ENCODE peak calls at places on chromosomes 4 and X, in five cellular contexts. One of them, this sample, is unnamed.

GRCh38 chrX:125202486-125203378 is 116.9 kb upstream of the TEX13C start:
- DNase-seq in H1: peak
- DNase-seq in GM12878: no peak
- DNase-seq in HCT116: no peak
- DNase-seq in SK-N-SH: peak
- DNase-seq in this sample: no peak

GRCh38 chrX:17359500-17359899 is 15.5 kb upstream of the NHS start:
- DNase-seq in GM12878: no peak
- DNase-seq in SK-N-SH: no peak
- DNase-seq in HCT116: no peak
- DNase-seq in H1: no peak
- DNase-seq in this sample: no peak

GRCh38 chr4:16853653-16854052 is 44.8 kb downstream of the LDB2 start:
- DNase-seq in HCT116: no peak
- DNase-seq in H1: no peak
- DNase-seq in GM12878: no peak
- DNase-seq in SK-N-SH: no peak
- DNase-seq in this sample: no peak

GRCh38 chrX:3320471-3321046 is 25.9 kb downstream of the MXRA5 start:
- DNase-seq in H1: no peak
- DNase-seq in GM12878: no peak
- DNase-seq in SK-N-SH: no peak
- DNase-seq in HCT116: no peak
- DNase-seq in this sample: no peak

GRCh38 chr4:38164346-38164745 is 204.1 kb downstream of the PTTG2 start:
- DNase-seq in GM12878: no peak
- DNase-seq in HCT116: no peak
- DNase-seq in SK-N-SH: no peak
- DNase-seq in H1: no peak
- DNase-seq in this sample: no peak

GRCh38 chrX:37905436-37906147 is 58.2 kb upstream of the DYNLT3 start:
- DNase-seq in H1: peak
- DNase-seq in SK-N-SH: peak
- DNase-seq in GM12878: no peak
- DNase-seq in HCT116: no peak
- DNase-seq in this sample: no peak

GRCh38 chrX:79369871-79370270 is 2.7 kb upstream of the ITM2A start:
- DNase-seq in HCT116: no peak
- DNase-seq in SK-N-SH: no peak
- DNase-seq in H1: no peak
- DNase-seq in GM12878: no peak
- DNase-seq in this sample: no peak

GRCh38 chr4:34323549-34324325 is 1920.6 kb downstream of the ARAP2 start:
- DNase-seq in H1: no peak
- DNase-seq in HCT116: no peak
- DNase-seq in SK-N-SH: no peak
- DNase-seq in GM12878: no peak
- DNase-seq in this sample: no peak

GRCh38 chrX:20011608-20012007 is 20.7 kb upstream of the BCLAF3 start:
- DNase-seq in H1: no peak
- DNase-seq in GM12878: no peak
- DNase-seq in HCT116: no peak
- DNase-seq in SK-N-SH: no peak
- DNase-seq in this sample: peak

GRCh38 chr4:112523008-112523440 is 7.0 kb upstream of the NEUROG2 start:
- DNase-seq in GM12878: no peak
- DNase-seq in H1: peak
- DNase-seq in SK-N-SH: no peak
- DNase-seq in HCT116: no peak
- DNase-seq in this sample: no peak

GRCh38 chr4:158754385-158755180 is 14.2 kb upstream of the FNIP2 start:
- DNase-seq in H1: no peak
- DNase-seq in SK-N-SH: no peak
- DNase-seq in HCT116: no peak
- DNase-seq in GM12878: no peak
- DNase-seq in this sample: no peak

GRCh38 chrX:118631586-118631985 is 95.8 kb upstream of the IL13RA1 start:
- DNase-seq in GM12878: no peak
- DNase-seq in SK-N-SH: no peak
- DNase-seq in HCT116: no peak
- DNase-seq in H1: no peak
- DNase-seq in this sample: no peak

GRCh38 chr4:2615821-2616220 is 79.4 kb downstream of the FAM193A start:
- DNase-seq in H1: no peak
- DNase-seq in HCT116: no peak
- DNase-seq in SK-N-SH: no peak
- DNase-seq in GM12878: no peak
- DNase-seq in this sample: no peak

GRCh38 chr4:65217179-65217578 is 453.1 kb downstream of the EPHA5 start:
- DNase-seq in SK-N-SH: no peak
- DNase-seq in H1: no peak
- DNase-seq in HCT116: no peak
- DNase-seq in GM12878: no peak
- DNase-seq in this sample: no peak

GRCh38 chr4:112916868-112917267 is 132.6 kb upstream of the ANK2 start:
- DNase-seq in H1: no peak
- DNase-seq in HCT116: no peak
- DNase-seq in GM12878: no peak
- DNase-seq in SK-N-SH: no peak
- DNase-seq in this sample: no peak

DNA sequence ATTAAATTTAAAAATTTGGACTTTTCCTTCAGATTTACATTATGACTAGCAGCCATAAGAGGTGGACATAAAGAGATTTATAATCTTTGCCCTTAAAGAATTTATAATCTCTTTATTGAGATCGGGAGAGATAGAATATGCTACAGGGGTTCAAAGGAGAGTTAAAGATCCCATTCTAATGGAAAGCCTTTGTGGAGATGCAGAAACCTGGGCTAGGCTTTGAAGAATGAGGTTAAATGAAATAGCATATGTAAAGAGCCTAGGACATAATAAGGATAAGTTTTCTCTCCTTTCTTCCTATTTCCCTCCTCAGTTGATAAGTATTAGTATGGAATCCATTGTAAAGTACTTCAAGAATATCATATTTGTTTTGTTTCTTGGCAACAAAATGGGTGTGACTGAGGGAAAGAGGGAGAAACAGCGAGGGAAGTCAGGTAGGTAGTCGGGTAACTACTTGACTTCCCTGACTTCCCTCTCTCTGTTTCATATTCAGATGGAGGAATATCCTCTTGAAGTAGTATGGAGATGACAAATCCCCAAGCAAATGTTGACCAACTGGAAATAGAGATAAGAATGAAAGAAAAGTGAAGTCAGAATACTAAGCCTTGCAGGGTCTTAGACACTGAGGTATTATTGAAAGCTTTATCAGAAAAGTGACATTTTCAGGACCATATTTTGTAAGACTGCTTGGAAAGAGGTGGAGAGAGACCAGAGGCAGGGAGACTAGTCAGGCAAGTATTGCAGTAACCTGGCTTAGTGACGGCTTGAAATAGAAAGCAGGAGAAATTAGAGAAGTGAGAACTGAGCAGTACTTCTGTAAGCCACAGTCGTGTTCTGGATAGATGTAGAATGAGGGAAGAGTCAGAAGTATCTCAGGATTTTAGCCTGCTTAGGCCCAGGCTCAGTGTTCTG is 82.9 kb downstream of the PDLIM5 start:
- DNase-seq in GM12878: peak
- DNase-seq in H1: no peak
- DNase-seq in SK-N-SH: no peak
- DNase-seq in HCT116: no peak
- DNase-seq in this sample: peak
- TF ChIP-seq JUND in GM12878: no peak
- TF ChIP-seq JUND in H1: no peak
- TF ChIP-seq JUND in SK-N-SH: no peak
- TF ChIP-seq JUND in HCT116: no peak
- TF ChIP-seq JUND in this sample: no peak

GRCh38 chr4:42995343-42995944 is 102.9 kb downstream of the GRXCR1 start:
- DNase-seq in HCT116: no peak
- DNase-seq in GM12878: no peak
- DNase-seq in SK-N-SH: peak
- DNase-seq in H1: no peak
- DNase-seq in this sample: peak
- TF ChIP-seq JUND in HCT116: no peak
- TF ChIP-seq JUND in GM12878: no peak
- TF ChIP-seq JUND in SK-N-SH: no peak
- TF ChIP-seq JUND in H1: no peak
- TF ChIP-seq JUND in this sample: no peak

DNA sequence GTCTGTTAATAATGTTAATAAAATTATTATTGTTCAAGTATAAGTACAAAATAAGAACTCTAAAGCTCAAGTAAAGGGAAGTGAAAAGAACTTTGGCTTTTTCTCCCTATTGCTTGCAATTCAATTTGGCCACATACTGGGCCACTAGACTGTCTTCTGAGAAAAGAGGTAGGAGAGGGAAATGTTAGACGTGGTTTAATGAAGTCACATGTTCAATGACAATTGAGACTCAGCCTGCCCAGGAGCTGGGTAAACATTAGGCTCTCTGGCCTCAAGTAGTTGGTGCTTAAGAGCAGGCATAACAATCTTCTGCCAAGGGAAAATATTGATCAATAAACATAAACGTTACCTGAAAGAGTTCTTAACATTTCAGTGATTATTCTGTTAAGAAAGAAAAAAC is 15.1 kb upstream of the PRSS12 start:
- DNase-seq in GM12878: no peak
- DNase-seq in HCT116: no peak
- DNase-seq in H1: no peak
- DNase-seq in SK-N-SH: no peak
- DNase-seq in this sample: no peak
- TF ChIP-seq JUND in GM12878: no peak
- TF ChIP-seq JUND in HCT116: no peak
- TF ChIP-seq JUND in H1: no peak
- TF ChIP-seq JUND in SK-N-SH: no peak
- TF ChIP-seq JUND in this sample: no peak

DNA sequence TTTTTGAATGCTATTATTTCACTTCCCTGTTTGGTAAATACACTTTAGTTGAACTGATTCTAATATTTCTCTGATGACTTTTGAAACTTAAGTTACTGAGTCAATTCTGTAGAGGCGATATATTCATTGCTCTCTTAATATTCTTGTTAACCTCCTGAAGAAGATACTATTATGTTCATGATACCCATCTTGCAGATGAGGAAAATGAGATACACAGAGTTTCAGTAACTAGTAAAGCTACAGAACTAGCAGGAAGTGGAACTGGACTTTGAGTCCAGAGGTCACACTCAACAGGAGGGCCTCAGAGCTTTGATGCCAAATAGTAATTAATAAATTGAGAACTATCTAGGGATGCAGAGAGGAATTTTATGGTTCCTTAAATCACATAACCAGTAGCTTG is 70.0 kb downstream of the PCDH7 start:
- DNase-seq in H1: no peak
- DNase-seq in GM12878: no peak
- DNase-seq in HCT116: no peak
- DNase-seq in SK-N-SH: no peak
- DNase-seq in this sample: no peak
- TF ChIP-seq JUND in H1: no peak
- TF ChIP-seq JUND in GM12878: no peak
- TF ChIP-seq JUND in HCT116: no peak
- TF ChIP-seq JUND in SK-N-SH: no peak
- TF ChIP-seq JUND in this sample: no peak

GRCh38 chr4:148443550-148444295 is 1.5 kb upstream of the NR3C2 start:
- DNase-seq in H1: peak
- DNase-seq in GM12878: no peak
- DNase-seq in HCT116: no peak
- DNase-seq in SK-N-SH: peak
- DNase-seq in this sample: no peak
- TF ChIP-seq JUND in H1: no peak
- TF ChIP-seq JUND in GM12878: no peak
- TF ChIP-seq JUND in HCT116: no peak
- TF ChIP-seq JUND in SK-N-SH: no peak
- TF ChIP-seq JUND in this sample: no peak

GRCh38 chr4:729336-730315 is 24.0 kb downstream of the PCGF3 start:
- DNase-seq in HCT116: no peak
- DNase-seq in GM12878: no peak
- DNase-seq in SK-N-SH: no peak
- DNase-seq in H1: no peak
- DNase-seq in this sample: no peak
- TF ChIP-seq JUND in HCT116: no peak
- TF ChIP-seq JUND in GM12878: no peak
- TF ChIP-seq JUND in SK-N-SH: no peak
- TF ChIP-seq JUND in H1: no peak
- TF ChIP-seq JUND in this sample: no peak